ENCODE peak calls at places on chromosomes 6 and 20, in five cellular contexts. One of them, this sample, is unnamed.

GRCh38 chr20:4234128-4234527 is 218.8 kb upstream of the RNF24 start:
- DNase-seq in astrocyte of the spinal cord: peak
- DNase-seq in hepatocyte: no peak
- DNase-seq in bronchial epithelial cell: peak
- DNase-seq in progenitor cell of endocrine pancreas: no peak
- DNase-seq in this sample: peak

GRCh38 chr6:163250122-163250521 is 164.4 kb upstream of the QKI start:
- DNase-seq in hepatocyte: no peak
- DNase-seq in bronchial epithelial cell: no peak
- DNase-seq in astrocyte of the spinal cord: no peak
- DNase-seq in progenitor cell of endocrine pancreas: no peak
- DNase-seq in this sample: no peak

GRCh38 chr6:26501482-26501986 is 1.4 kb downstream of the BTN1A1 start:
- DNase-seq in hepatocyte: peak
- DNase-seq in astrocyte of the spinal cord: no peak
- DNase-seq in progenitor cell of endocrine pancreas: no peak
- DNase-seq in bronchial epithelial cell: no peak
- DNase-seq in this sample: no peak

GRCh38 chr6:2976571-2977085 is 5.3 kb upstream of the SERPINB6 start:
- DNase-seq in astrocyte of the spinal cord: peak
- DNase-seq in progenitor cell of endocrine pancreas: no peak
- DNase-seq in hepatocyte: no peak
- DNase-seq in bronchial epithelial cell: peak
- DNase-seq in this sample: peak

GRCh38 chr6:143197377-143197776 is 136.7 kb downstream of the AIG1 start:
- DNase-seq in hepatocyte: no peak
- DNase-seq in astrocyte of the spinal cord: no peak
- DNase-seq in progenitor cell of endocrine pancreas: no peak
- DNase-seq in bronchial epithelial cell: no peak
- DNase-seq in this sample: no peak

GRCh38 chr6:20830576-20830975 is 296.3 kb downstream of the CDKAL1 start:
- DNase-seq in progenitor cell of endocrine pancreas: no peak
- DNase-seq in bronchial epithelial cell: no peak
- DNase-seq in astrocyte of the spinal cord: peak
- DNase-seq in hepatocyte: no peak
- DNase-seq in this sample: no peak

GRCh38 chr20:9100721-9101120 is 31.8 kb downstream of the PLCB4 start:
- DNase-seq in astrocyte of the spinal cord: no peak
- DNase-seq in bronchial epithelial cell: no peak
- DNase-seq in hepatocyte: no peak
- DNase-seq in progenitor cell of endocrine pancreas: no peak
- DNase-seq in this sample: no peak

GRCh38 chr6:52526634-52527033 is 50.2 kb downstream of the TRAM2 start:
- DNase-seq in hepatocyte: no peak
- DNase-seq in progenitor cell of endocrine pancreas: no peak
- DNase-seq in astrocyte of the spinal cord: no peak
- DNase-seq in bronchial epithelial cell: peak
- DNase-seq in this sample: no peak

GRCh38 chr20:48717095-48717958 is 110.5 kb downstream of the PREX1 start:
- DNase-seq in progenitor cell of endocrine pancreas: no peak
- DNase-seq in bronchial epithelial cell: no peak
- DNase-seq in hepatocyte: no peak
- DNase-seq in astrocyte of the spinal cord: no peak
- DNase-seq in this sample: no peak

DNA sequence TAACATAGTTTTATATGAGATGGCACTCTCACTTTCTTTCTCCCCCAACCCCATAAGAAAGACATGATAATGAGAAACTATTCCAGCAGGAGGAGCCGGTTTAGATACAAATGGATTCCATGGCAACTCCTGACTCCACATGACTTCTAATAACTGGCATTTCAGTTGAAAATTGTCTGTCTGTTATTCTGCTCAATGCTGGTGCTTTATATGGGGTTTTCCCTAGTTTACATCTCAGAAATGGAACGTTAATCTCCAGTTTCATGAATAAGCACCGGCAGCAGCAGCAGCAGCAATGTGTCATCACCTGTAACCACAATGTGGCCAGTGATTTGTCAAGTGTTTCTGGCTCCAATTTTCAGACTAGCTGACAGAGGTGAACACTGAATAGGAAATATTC is 8.0 kb upstream of the SIM1 start:
- DNase-seq in progenitor cell of endocrine pancreas: no peak
- DNase-seq in bronchial epithelial cell: peak
- DNase-seq in astrocyte of the spinal cord: no peak
- DNase-seq in hepatocyte: no peak
- DNase-seq in this sample: peak
- TF ChIP-seq CTCF in progenitor cell of endocrine pancreas: no peak
- TF ChIP-seq CTCF in bronchial epithelial cell: no peak
- TF ChIP-seq CTCF in astrocyte of the spinal cord: no peak
- TF ChIP-seq CTCF in hepatocyte: no peak
- TF ChIP-seq CTCF in this sample: no peak

GRCh38 chr6:25052181-25052580 is 116.4 kb upstream of the RIPOR2 start:
- DNase-seq in hepatocyte: no peak
- DNase-seq in bronchial epithelial cell: peak
- DNase-seq in progenitor cell of endocrine pancreas: no peak
- DNase-seq in astrocyte of the spinal cord: no peak
- DNase-seq in this sample: no peak
- TF ChIP-seq CTCF in hepatocyte: no peak
- TF ChIP-seq CTCF in bronchial epithelial cell: no peak
- TF ChIP-seq CTCF in progenitor cell of endocrine pancreas: no peak
- TF ChIP-seq CTCF in astrocyte of the spinal cord: no peak
- TF ChIP-seq CTCF in this sample: no peak

GRCh38 chr6:6712258-6712978 is 123.9 kb downstream of the LY86 start:
- DNase-seq in astrocyte of the spinal cord: peak
- DNase-seq in bronchial epithelial cell: peak
- DNase-seq in progenitor cell of endocrine pancreas: no peak
- DNase-seq in hepatocyte: peak
- DNase-seq in this sample: peak
- TF ChIP-seq CTCF in astrocyte of the spinal cord: no peak
- TF ChIP-seq CTCF in bronchial epithelial cell: peak
- TF ChIP-seq CTCF in progenitor cell of endocrine pancreas: peak
- TF ChIP-seq CTCF in hepatocyte: peak
- TF ChIP-seq CTCF in this sample: no peak

GRCh38 chr6:135073757-135074393 is 19.3 kb upstream of the HBS1L start:
- DNase-seq in bronchial epithelial cell: peak
- DNase-seq in hepatocyte: no peak
- DNase-seq in progenitor cell of endocrine pancreas: no peak
- DNase-seq in astrocyte of the spinal cord: no peak
- DNase-seq in this sample: no peak

GRCh38 chr6:135073217-135073616 is 18.6 kb upstream of the HBS1L start:
- DNase-seq in astrocyte of the spinal cord: no peak
- DNase-seq in progenitor cell of endocrine pancreas: no peak
- DNase-seq in hepatocyte: no peak
- DNase-seq in bronchial epithelial cell: no peak
- DNase-seq in this sample: no peak

GRCh38 chr6:135072753-135073152 is 18.1 kb upstream of the HBS1L start:
- DNase-seq in hepatocyte: no peak
- DNase-seq in progenitor cell of endocrine pancreas: no peak
- DNase-seq in astrocyte of the spinal cord: no peak
- DNase-seq in bronchial epithelial cell: no peak
- DNase-seq in this sample: no peak

DNA sequence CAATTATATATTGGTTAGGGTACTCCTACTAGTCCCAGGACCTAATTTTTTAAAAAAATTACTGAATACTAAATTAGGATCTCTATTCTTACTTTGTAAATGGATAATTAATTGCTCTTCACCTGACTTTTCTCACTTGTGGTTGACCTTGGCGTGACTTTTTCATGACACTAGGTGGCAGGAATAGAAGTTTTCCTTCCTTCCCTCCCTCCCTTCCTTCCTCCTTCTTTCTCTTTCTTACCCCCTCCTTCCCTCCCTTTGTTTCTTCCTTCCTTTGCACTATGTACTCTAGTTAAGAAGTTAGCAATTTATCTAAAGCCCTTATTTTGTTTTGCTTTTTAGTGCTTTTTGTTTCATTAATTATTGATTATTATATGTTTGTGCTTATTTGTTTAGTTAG is 20.4 kb upstream of the HBS1L start:
- DNase-seq in progenitor cell of endocrine pancreas: no peak
- DNase-seq in bronchial epithelial cell: no peak
- DNase-seq in astrocyte of the spinal cord: no peak
- DNase-seq in hepatocyte: no peak
- DNase-seq in this sample: no peak
- TF ChIP-seq CTCF in progenitor cell of endocrine pancreas: peak
- TF ChIP-seq CTCF in bronchial epithelial cell: no peak
- TF ChIP-seq CTCF in astrocyte of the spinal cord: no peak
- TF ChIP-seq CTCF in hepatocyte: no peak
- TF ChIP-seq CTCF in this sample: no peak

GRCh38 chr6:131654326-131654725 is 17.2 kb downstream of the ENPP3 start:
- DNase-seq in bronchial epithelial cell: peak
- DNase-seq in progenitor cell of endocrine pancreas: no peak
- DNase-seq in astrocyte of the spinal cord: no peak
- DNase-seq in hepatocyte: no peak
- DNase-seq in this sample: peak

GRCh38 chr6:131652472-131652871 is 15.4 kb downstream of the ENPP3 start:
- DNase-seq in progenitor cell of endocrine pancreas: no peak
- DNase-seq in astrocyte of the spinal cord: peak
- DNase-seq in bronchial epithelial cell: peak
- DNase-seq in hepatocyte: peak
- DNase-seq in this sample: peak

GRCh38 chr6:131655951-131656350 is 18.8 kb downstream of the ENPP3 start:
- DNase-seq in hepatocyte: no peak
- DNase-seq in astrocyte of the spinal cord: no peak
- DNase-seq in progenitor cell of endocrine pancreas: no peak
- DNase-seq in bronchial epithelial cell: no peak
- DNase-seq in this sample: no peak

GRCh38 chr6:131655387-131655786 is 18.3 kb downstream of the ENPP3 start:
- DNase-seq in astrocyte of the spinal cord: no peak
- DNase-seq in hepatocyte: no peak
- DNase-seq in bronchial epithelial cell: no peak
- DNase-seq in progenitor cell of endocrine pancreas: no peak
- DNase-seq in this sample: no peak

DNA sequence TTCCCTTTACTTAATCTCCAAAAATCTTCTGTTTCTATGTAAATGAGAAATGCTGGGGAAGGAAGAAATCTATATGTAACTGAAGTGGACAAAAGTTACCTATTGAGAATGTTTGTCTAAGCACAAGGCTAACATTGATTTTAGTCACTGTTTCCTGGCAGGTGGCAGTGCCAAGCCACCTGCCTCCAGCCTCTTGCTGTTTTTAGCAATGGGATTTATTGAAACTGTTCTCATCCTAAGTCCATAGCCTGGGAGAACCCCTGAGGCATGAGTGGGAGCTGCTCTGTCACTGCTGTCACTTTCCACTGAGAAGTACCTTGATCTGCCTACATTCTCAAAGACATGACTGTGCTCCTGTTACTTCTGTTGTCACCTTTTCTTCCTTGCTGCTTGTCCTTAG is 14.7 kb downstream of the ENPP3 start:
- DNase-seq in bronchial epithelial cell: no peak
- DNase-seq in progenitor cell of endocrine pancreas: no peak
- DNase-seq in hepatocyte: no peak
- DNase-seq in astrocyte of the spinal cord: no peak
- DNase-seq in this sample: no peak
- TF ChIP-seq CTCF in bronchial epithelial cell: no peak
- TF ChIP-seq CTCF in progenitor cell of endocrine pancreas: no peak
- TF ChIP-seq CTCF in hepatocyte: no peak
- TF ChIP-seq CTCF in astrocyte of the spinal cord: no peak
- TF ChIP-seq CTCF in this sample: no peak

DNA sequence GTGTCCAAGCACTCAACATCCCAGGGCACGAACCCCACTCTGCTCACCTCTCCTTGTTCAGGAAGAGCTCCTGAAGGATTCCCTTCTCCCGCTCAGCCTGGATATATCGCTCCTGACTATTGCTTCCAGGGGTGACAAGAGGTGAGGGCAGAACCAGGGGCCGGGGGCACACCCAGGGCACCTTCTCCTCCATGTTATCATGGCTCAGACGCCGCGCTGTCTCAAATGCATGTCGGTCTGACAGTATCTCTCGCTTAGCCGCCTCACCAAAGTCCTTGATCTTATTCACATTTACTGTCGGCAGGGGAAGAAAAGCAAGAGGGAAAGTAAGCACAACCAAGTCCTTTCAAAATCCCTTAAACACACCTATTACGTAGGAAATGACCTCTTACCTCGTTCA is 13.1 kb downstream of the PPP1R10 start:
- DNase-seq in hepatocyte: no peak
- DNase-seq in bronchial epithelial cell: no peak
- DNase-seq in progenitor cell of endocrine pancreas: no peak
- DNase-seq in astrocyte of the spinal cord: no peak
- DNase-seq in this sample: no peak
- TF ChIP-seq CTCF in hepatocyte: no peak
- TF ChIP-seq CTCF in bronchial epithelial cell: no peak
- TF ChIP-seq CTCF in progenitor cell of endocrine pancreas: no peak
- TF ChIP-seq CTCF in astrocyte of the spinal cord: no peak
- TF ChIP-seq CTCF in this sample: no peak

This sample was measured in MCF 10A.